ENCODE peak calls at places on chromosomes 2 and 18, in five cellular contexts. One of them, this sample, is unnamed. For H3K4me1, the result is how much of the 10 kb centered on the place peaks cover.

GRCh38 chr2:84132371-84132770 is 326.7 kb downstream of the SUCLG1 start:
- DNase-seq in tibial nerve: no peak
- DNase-seq in heart left ventricle: no peak
- DNase-seq in left ventricle myocardium inferior: no peak
- DNase-seq in right atrium auricular region: no peak
- DNase-seq in this sample: no peak

GRCh38 chr2:236103981-236104380 is 64.2 kb downstream of the GBX2 start:
- DNase-seq in tibial nerve: no peak
- DNase-seq in heart left ventricle: no peak
- DNase-seq in left ventricle myocardium inferior: no peak
- DNase-seq in right atrium auricular region: no peak
- DNase-seq in this sample: no peak

GRCh38 chr18:34222025-34222395 is 2.7 kb downstream of the NOL4 start:
- DNase-seq in tibial nerve: no peak
- DNase-seq in heart left ventricle: no peak
- DNase-seq in left ventricle myocardium inferior: no peak
- DNase-seq in right atrium auricular region: no peak
- DNase-seq in this sample: no peak

GRCh38 chr2:219099319-219099718 is 38.6 kb upstream of the IHH start:
- DNase-seq in tibial nerve: no peak
- DNase-seq in heart left ventricle: no peak
- DNase-seq in left ventricle myocardium inferior: no peak
- DNase-seq in right atrium auricular region: no peak
- DNase-seq in this sample: no peak

GRCh38 chr2:102410952-102411351 is 12.0 kb upstream of the IL18RAP start:
- DNase-seq in tibial nerve: no peak
- DNase-seq in heart left ventricle: no peak
- DNase-seq in left ventricle myocardium inferior: no peak
- DNase-seq in right atrium auricular region: no peak
- DNase-seq in this sample: no peak

GRCh38 chr2:26355038-26355995 is 8.7 kb upstream of the ADGRF3 start:
- DNase-seq in tibial nerve: no peak
- DNase-seq in heart left ventricle: no peak
- DNase-seq in left ventricle myocardium inferior: no peak
- DNase-seq in right atrium auricular region: no peak
- DNase-seq in this sample: no peak

GRCh38 chr2:12556762-12557161 is 160.0 kb upstream of the TRIB2 start:
- DNase-seq in tibial nerve: no peak
- DNase-seq in heart left ventricle: no peak
- DNase-seq in left ventricle myocardium inferior: no peak
- DNase-seq in right atrium auricular region: no peak
- DNase-seq in this sample: no peak

GRCh38 chr18:48668466-48669179 is 129.8 kb downstream of the CTIF start:
- DNase-seq in tibial nerve: no peak
- DNase-seq in heart left ventricle: no peak
- DNase-seq in left ventricle myocardium inferior: no peak
- DNase-seq in right atrium auricular region: no peak
- DNase-seq in this sample: no peak

GRCh38 chr18:48828713-48829442 is 121.9 kb downstream of the SMAD7 start:
- DNase-seq in tibial nerve: no peak
- DNase-seq in heart left ventricle: no peak
- DNase-seq in left ventricle myocardium inferior: no peak
- DNase-seq in right atrium auricular region: peak
- DNase-seq in this sample: peak

GRCh38 chr2:190607657-190608357 is 41.1 kb upstream of the NAB1 start:
- DNase-seq in tibial nerve: no peak
- DNase-seq in heart left ventricle: no peak
- DNase-seq in left ventricle myocardium inferior: no peak
- DNase-seq in right atrium auricular region: no peak
- DNase-seq in this sample: no peak

GRCh38 chr2:174663572-174663971 is 66.0 kb upstream of the WIPF1 start:
- DNase-seq in tibial nerve: no peak
- DNase-seq in heart left ventricle: no peak
- DNase-seq in left ventricle myocardium inferior: no peak
- DNase-seq in right atrium auricular region: no peak
- DNase-seq in this sample: no peak

GRCh38 chr2:157421377-157421944 is 22.4 kb downstream of the CYTIP start:
- DNase-seq in tibial nerve: no peak
- DNase-seq in heart left ventricle: no peak
- DNase-seq in left ventricle myocardium inferior: no peak
- DNase-seq in right atrium auricular region: no peak
- DNase-seq in this sample: no peak

GRCh38 chr2:108403494-108403893 is 25.7 kb downstream of the SULT1C4 start:
- DNase-seq in tibial nerve: peak
- DNase-seq in heart left ventricle: no peak
- DNase-seq in left ventricle myocardium inferior: no peak
- DNase-seq in right atrium auricular region: no peak
- DNase-seq in this sample: no peak

GRCh38 chr2:38818565-38818964 is 40.6 kb downstream of the GEMIN6 start:
- DNase-seq in tibial nerve: no peak
- DNase-seq in heart left ventricle: no peak
- DNase-seq in left ventricle myocardium inferior: no peak
- DNase-seq in right atrium auricular region: no peak
- DNase-seq in this sample: no peak

GRCh38 chr2:121038031-121038430 is 247.0 kb downstream of the TFCP2L1 start:
- DNase-seq in tibial nerve: no peak
- DNase-seq in heart left ventricle: no peak
- DNase-seq in left ventricle myocardium inferior: no peak
- DNase-seq in right atrium auricular region: peak
- DNase-seq in this sample: no peak

GRCh38 chr2:175203621-175204496 is 22.3 kb upstream of the ATP5MC3 start:
- DNase-seq in tibial nerve: no peak
- DNase-seq in heart left ventricle: peak
- DNase-seq in left ventricle myocardium inferior: no peak
- DNase-seq in right atrium auricular region: no peak
- DNase-seq in this sample: peak

GRCh38 chr2:65796259-65796658 is 363.9 kb upstream of the SPRED2 start:
- DNase-seq in tibial nerve: no peak
- DNase-seq in heart left ventricle: no peak
- DNase-seq in left ventricle myocardium inferior: no peak
- DNase-seq in right atrium auricular region: no peak
- DNase-seq in this sample: no peak

GRCh38 chr2:99787762-99788382 is 298.1 kb upstream of the REV1 start:
- DNase-seq in tibial nerve: no peak
- DNase-seq in heart left ventricle: no peak
- DNase-seq in left ventricle myocardium inferior: no peak
- DNase-seq in right atrium auricular region: no peak
- DNase-seq in this sample: no peak

GRCh38 chr2:197777823-197778407 is 7.2 kb downstream of the BOLL start:
- DNase-seq in tibial nerve: no peak
- DNase-seq in heart left ventricle: no peak
- DNase-seq in left ventricle myocardium inferior: no peak
- DNase-seq in right atrium auricular region: no peak
- DNase-seq in this sample: no peak

GRCh38 chr2:120392923-120393322 is 47.0 kb downstream of the INHBB start:
- DNase-seq in tibial nerve: no peak
- DNase-seq in heart left ventricle: no peak
- DNase-seq in left ventricle myocardium inferior: no peak
- DNase-seq in right atrium auricular region: no peak
- DNase-seq in this sample: no peak

GRCh38 chr2:60355849-60356261 is 197.6 kb downstream of the BCL11A start:
- DNase-seq in tibial nerve: no peak
- DNase-seq in heart left ventricle: no peak
- DNase-seq in left ventricle myocardium inferior: no peak
- DNase-seq in right atrium auricular region: no peak
- DNase-seq in this sample: no peak

GRCh38 chr2:239945751-239946569 is 79.2 kb downstream of the NDUFA10 start:
- DNase-seq in tibial nerve: no peak
- DNase-seq in heart left ventricle: no peak
- DNase-seq in left ventricle myocardium inferior: peak
- DNase-seq in right atrium auricular region: no peak
- DNase-seq in this sample: no peak

GRCh38 chr2:25161055-25161781 is 7.2 kb downstream of the POMC start:
- DNase-seq in tibial nerve: peak
- DNase-seq in heart left ventricle: peak
- DNase-seq in left ventricle myocardium inferior: peak
- DNase-seq in right atrium auricular region: no peak
- DNase-seq in this sample: peak

GRCh38 chr2:36963106-36963505 is 3.2 kb downstream of the STRN start:
- DNase-seq in tibial nerve: no peak
- DNase-seq in heart left ventricle: no peak
- DNase-seq in left ventricle myocardium inferior: no peak
- DNase-seq in right atrium auricular region: no peak
- DNase-seq in this sample: no peak

GRCh38 chr2:127220807-127221527 is 868 bp upstream of the CYP27C1 start:
- DNase-seq in tibial nerve: no peak
- DNase-seq in heart left ventricle: no peak
- DNase-seq in left ventricle myocardium inferior: no peak
- DNase-seq in right atrium auricular region: no peak
- DNase-seq in this sample: no peak

GRCh38 chr18:41954827-41955613 is at the start of gene PIK3C3:
- DNase-seq in tibial nerve: peak
- DNase-seq in heart left ventricle: peak
- DNase-seq in left ventricle myocardium inferior: peak
- DNase-seq in right atrium auricular region: peak
- DNase-seq in this sample: peak
- TF ChIP-seq CTCF in tibial nerve: no peak
- TF ChIP-seq CTCF in heart left ventricle: no peak
- TF ChIP-seq CTCF in left ventricle myocardium inferior: no peak
- TF ChIP-seq CTCF in right atrium auricular region: no peak
- TF ChIP-seq CTCF in this sample: no peak

DNA sequence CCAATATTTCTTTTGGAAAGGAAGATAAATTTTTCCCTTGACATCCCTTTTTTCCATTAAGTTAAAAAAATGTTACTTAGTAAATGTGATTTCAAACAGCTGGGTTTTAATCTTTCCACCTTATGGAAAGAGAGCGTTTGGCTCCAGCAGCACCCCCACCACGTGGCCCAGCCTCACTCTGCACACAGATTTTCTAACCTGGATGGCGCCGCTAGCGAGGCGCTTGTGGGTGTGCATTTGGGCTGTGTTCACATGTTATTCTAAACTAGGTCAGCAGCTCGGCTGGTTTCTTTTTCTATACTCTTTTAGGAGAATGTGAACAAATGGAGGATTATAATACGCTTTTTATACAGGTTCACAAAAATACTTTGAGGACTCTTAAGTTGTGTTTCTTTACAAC is 218.0 kb downstream of the LDLRAD4 start:
- DNase-seq in tibial nerve: no peak
- DNase-seq in heart left ventricle: no peak
- DNase-seq in left ventricle myocardium inferior: no peak
- DNase-seq in right atrium auricular region: no peak
- DNase-seq in this sample: no peak
- H3K4me1 ChIP-seq in tibial nerve: under half
- H3K4me1 ChIP-seq in heart left ventricle: under half
- H3K4me1 ChIP-seq in left ventricle myocardium inferior: half or more
- H3K4me1 ChIP-seq in right atrium auricular region: under half
- H3K4me1 ChIP-seq in this sample: under half

DNA sequence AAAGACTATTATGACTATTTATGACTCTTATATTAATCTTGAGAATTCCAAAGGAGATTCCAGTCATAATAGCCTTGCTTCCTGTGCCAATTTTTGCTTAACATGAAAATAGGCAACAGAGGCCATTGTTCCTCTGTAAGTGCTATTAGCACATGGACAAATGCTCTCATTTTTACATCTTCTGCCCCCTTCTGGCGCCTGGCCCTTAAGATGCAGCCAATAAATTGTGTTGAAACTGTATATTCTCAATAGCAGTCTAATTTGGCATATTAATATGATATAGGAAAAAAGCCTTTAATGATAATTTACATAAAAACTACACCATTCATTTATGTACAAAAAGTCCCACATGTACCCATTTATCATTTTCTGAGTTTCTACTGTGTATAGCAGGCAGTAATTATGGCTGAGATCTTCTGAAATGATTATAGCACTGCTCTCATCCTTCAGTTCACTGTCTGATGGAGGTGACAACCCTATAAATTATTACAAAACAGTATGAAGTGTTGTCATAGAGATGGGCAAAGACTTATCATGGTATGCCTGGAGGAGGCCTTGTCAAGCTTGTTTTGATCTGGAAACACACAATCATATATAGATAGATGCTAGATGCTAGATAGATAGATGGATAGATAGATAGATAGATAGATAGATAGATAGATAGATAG is 613.3 kb downstream of the TSN start:
- DNase-seq in tibial nerve: no peak
- DNase-seq in heart left ventricle: no peak
- DNase-seq in left ventricle myocardium inferior: no peak
- DNase-seq in right atrium auricular region: no peak
- DNase-seq in this sample: no peak
- TF ChIP-seq CTCF in tibial nerve: no peak
- TF ChIP-seq CTCF in heart left ventricle: no peak
- TF ChIP-seq CTCF in left ventricle myocardium inferior: no peak
- TF ChIP-seq CTCF in right atrium auricular region: no peak
- TF ChIP-seq CTCF in this sample: no peak

GRCh38 chr2:142961202-142961601 is 83.7 kb downstream of the KYNU start:
- DNase-seq in tibial nerve: no peak
- DNase-seq in heart left ventricle: no peak
- DNase-seq in left ventricle myocardium inferior: no peak
- DNase-seq in right atrium auricular region: no peak
- DNase-seq in this sample: no peak

GRCh38 chr2:142966281-142966680 is 88.8 kb downstream of the KYNU start:
- DNase-seq in tibial nerve: no peak
- DNase-seq in heart left ventricle: no peak
- DNase-seq in left ventricle myocardium inferior: no peak
- DNase-seq in right atrium auricular region: no peak
- DNase-seq in this sample: no peak

GRCh38 chr2:142965464-142965863 is 88.0 kb downstream of the KYNU start:
- DNase-seq in tibial nerve: no peak
- DNase-seq in heart left ventricle: no peak
- DNase-seq in left ventricle myocardium inferior: no peak
- DNase-seq in right atrium auricular region: no peak
- DNase-seq in this sample: no peak

GRCh38 chr2:142967060-142967459 is 89.6 kb downstream of the KYNU start:
- DNase-seq in tibial nerve: no peak
- DNase-seq in heart left ventricle: no peak
- DNase-seq in left ventricle myocardium inferior: no peak
- DNase-seq in right atrium auricular region: no peak
- DNase-seq in this sample: no peak
- H3K4me1 ChIP-seq in tibial nerve: under half
- H3K4me1 ChIP-seq in heart left ventricle: under half
- H3K4me1 ChIP-seq in left ventricle myocardium inferior: under half
- H3K4me1 ChIP-seq in right atrium auricular region: under half
- H3K4me1 ChIP-seq in this sample: under half

DNA sequence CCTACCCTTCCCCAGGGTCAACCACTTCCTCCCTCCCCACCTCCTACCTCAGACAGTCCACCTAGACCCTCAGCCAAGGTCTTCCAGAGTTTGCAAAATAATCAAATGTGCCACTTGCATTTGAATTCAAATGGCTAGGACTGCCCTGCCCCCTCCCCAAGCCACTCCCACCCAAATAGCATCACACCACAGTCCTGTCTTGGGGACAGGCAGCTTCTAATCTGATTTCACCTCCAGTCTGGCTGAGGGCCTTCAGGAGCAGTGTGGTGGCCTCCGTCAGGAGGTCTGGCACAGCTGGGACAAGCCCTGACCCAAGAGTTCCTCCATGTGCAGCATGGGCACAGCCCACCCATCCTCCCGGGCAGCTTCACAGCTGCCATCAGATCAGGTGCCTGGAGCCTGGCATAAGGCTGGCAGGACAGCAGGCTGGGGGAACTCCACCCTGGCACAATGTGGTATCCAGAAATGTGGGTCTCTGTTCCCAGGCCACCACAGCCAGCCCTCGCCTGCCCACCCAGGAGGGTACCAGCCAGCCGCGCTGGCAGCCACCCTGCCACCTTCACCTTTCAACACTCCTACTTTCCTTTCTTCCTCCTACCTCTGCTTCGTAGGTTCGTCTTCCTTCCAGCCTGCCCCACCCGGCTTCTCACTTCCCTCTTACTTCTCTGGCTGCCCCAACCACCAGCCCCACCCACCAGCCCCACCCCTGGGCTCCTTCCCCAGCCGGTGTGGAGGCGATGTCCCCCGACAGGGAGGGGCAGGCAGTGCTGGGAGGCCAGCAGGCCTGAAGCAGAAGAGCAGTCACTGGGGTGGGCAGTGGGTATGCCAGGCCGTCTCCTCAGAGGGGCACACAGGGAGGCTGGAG is at the start of gene CAPG:
- DNase-seq in tibial nerve: no peak
- DNase-seq in heart left ventricle: no peak
- DNase-seq in left ventricle myocardium inferior: peak
- DNase-seq in right atrium auricular region: no peak
- DNase-seq in this sample: no peak
- TF ChIP-seq CTCF in tibial nerve: no peak
- TF ChIP-seq CTCF in heart left ventricle: no peak
- TF ChIP-seq CTCF in left ventricle myocardium inferior: no peak
- TF ChIP-seq CTCF in right atrium auricular region: no peak
- TF ChIP-seq CTCF in this sample: no peak